ENCODE peak calls at places on chromosomes 3 and 15, in six cellular contexts. O, V, D, W, I and F are unnamed samples.

GRCh38 chr15:79962178-79962577 is 8.8 kb downstream of the BCL2A1 start:
- DNase-seq in O (no peak), V (peak; percentile 36), D (no peak), I (no peak), W (no peak), F (no peak)

GRCh38 chr3:25872200-25872877 is 82.4 kb downstream of the OXSM start:
- DNase-seq in O (no peak), I (no peak), W (no peak), D (no peak), V (no peak), F (no peak)

GRCh38 chr3:77370413-77370812 is 330.5 kb downstream of the ROBO2 start:
- DNase-seq in W (no peak), V (no peak), O (peak; percentile 69), I (no peak), D (peak; percentile 83), F (no peak)

GRCh38 chr3:128486692-128487537 is 6.1 kb downstream of the GATA2 start:
- DNase-seq in O (peak; percentile 62), W (peak; percentile 63), D (no peak), V (no peak), I (no peak), F (peak; percentile 75)

GRCh38 chr3:132220986-132221385 is 96.2 kb upstream of the ACP3 start:
- DNase-seq in V (no peak), D (no peak), O (no peak), W (no peak), I (no peak), F (no peak)

GRCh38 chr3:104604326-104605010 is 762.2 kb upstream of the ALCAM start:
- DNase-seq in W (peak; percentile 21), I (no peak), V (no peak), D (peak; percentile 59), O (no peak), F (no peak)

GRCh38 chr3:39150803-39151631 is 2.4 kb downstream of the CSRNP1 start:
- DNase-seq in W (peak; percentile 79), O (peak; percentile 97), D (peak; percentile 97), I (peak; percentile 85), V (peak; percentile 72), F (no peak)

GRCh38 chr15:71440479-71441071 is 325.3 kb downstream of the THSD4 start:
- DNase-seq in W (peak; percentile 50), I (no peak), O (no peak), D (peak; percentile 89), V (no peak), F (no peak)

GRCh38 chr15:76065267-76065666 is 5.5 kb downstream of the TMEM266 start:
- DNase-seq in I (no peak), D (no peak), W (peak; percentile 30), O (no peak), V (no peak), F (no peak)

GRCh38 chr15:71279757-71280141 is 164.5 kb downstream of the THSD4 start:
- DNase-seq in W (no peak), O (no peak), D (no peak), I (peak; percentile 63), V (peak; percentile 92), F (no peak)

GRCh38 chr15:41936155-41936554 is 36.2 kb downstream of the EHD4 start:
- DNase-seq in I (no peak), O (no peak), D (no peak), V (no peak), W (no peak), F (no peak)

GRCh38 chr15:75112278-75112847 is 89.0 kb downstream of the PPCDC start:
- DNase-seq in D (no peak), O (no peak), I (no peak), W (no peak), V (no peak), F (no peak)

GRCh38 chr15:78149805-78150751 is 916 bp downstream of the IDH3A start:
- DNase-seq in D (peak; percentile 11), W (no peak), I (no peak), O (no peak), V (no peak), F (no peak)

GRCh38 chr3:47001731-47002489 is 22.4 kb downstream of the NBEAL2 start:
- DNase-seq in I (no peak), W (no peak), V (no peak), D (no peak), O (peak; percentile 60), F (peak; percentile 59)

GRCh38 chr15:79967331-79968182 is 3.4 kb downstream of the BCL2A1 start:
- DNase-seq in D (no peak), O (no peak), W (no peak), I (no peak), V (peak; percentile 24), F (peak; percentile 41)

GRCh38 chr3:188133219-188133618 is 20.7 kb upstream of the LPP start:
- DNase-seq in D (peak; percentile 75), V (no peak), I (no peak), O (no peak), W (no peak), F (no peak)

GRCh38 chr3:87855626-87856025 is 203.2 kb downstream of the CGGBP1 start:
- DNase-seq in I (no peak), O (no peak), W (no peak), V (no peak), D (no peak), F (no peak)

GRCh38 chr3:106862067-106862466 is 515.2 kb upstream of the CCDC54 start:
- DNase-seq in V (no peak), O (no peak), W (no peak), D (peak; percentile 56), I (no peak), F (no peak)

GRCh38 chr3:170614214-170614966 is 28.5 kb upstream of the SLC7A14 start:
- DNase-seq in O (no peak), W (no peak), D (peak; percentile 89), V (no peak), I (peak; percentile 54), F (no peak)

GRCh38 chr3:51282931-51283330 is 102.2 kb upstream of the MANF start:
- DNase-seq in D (peak; percentile 8), W (no peak), V (no peak), I (no peak), O (no peak), F (no peak)

GRCh38 chr3:133124511-133124910 is 86.3 kb downstream of the TMEM108 start:
- DNase-seq in O (no peak), W (peak; percentile 37), V (no peak), I (no peak), D (no peak), F (no peak)

GRCh38 chr15:62444104-62445027 is 279.3 kb upstream of the C2CD4B start:
- DNase-seq in D (peak; percentile 94), V (no peak), W (no peak), I (no peak), O (no peak), F (no peak)

GRCh38 chr15:62440310-62440709 is 275.2 kb upstream of the C2CD4B start:
- DNase-seq in D (no peak), V (no peak), O (no peak), I (no peak), W (no peak), F (no peak)

GRCh38 chr15:62436235-62436634 is 271.1 kb upstream of the C2CD4B start:
- DNase-seq in D (no peak), I (no peak), O (no peak), W (no peak), V (no peak), F (no peak)

GRCh38 chr15:62439543-62440016 is 274.5 kb upstream of the C2CD4B start:
- DNase-seq in V (no peak), I (no peak), O (no peak), W (no peak), D (peak; percentile 94), F (no peak)

DNA sequence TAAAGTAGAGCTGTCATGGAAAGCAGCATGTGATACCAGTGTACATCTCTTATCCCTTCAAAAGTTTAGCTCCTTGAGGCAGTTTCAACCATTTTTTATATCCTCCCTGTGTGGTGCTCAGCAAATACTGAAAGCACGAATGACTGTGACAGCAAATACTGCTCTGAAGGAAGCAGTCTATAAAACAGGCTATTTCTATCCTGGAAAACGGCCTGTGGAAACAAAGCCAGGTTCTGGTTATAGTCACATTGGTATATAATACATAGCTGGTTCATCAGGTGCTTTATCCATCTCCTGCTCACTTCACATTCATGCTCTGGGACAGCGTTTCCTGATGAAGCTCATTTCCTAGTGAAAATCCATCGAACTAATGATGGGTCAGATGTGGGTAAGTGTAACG is 275.6 kb upstream of the C2CD4B start:
- DNase-seq in V (no peak), W (no peak), O (no peak), I (no peak), D (no peak), F (no peak)
- H3K4me3 ChIP-seq in V (no peak overlapping the region), W (no peak overlapping the region), O (no peak overlapping the region), I (no peak overlapping the region), D (no peak overlapping the region), F (no peak overlapping the region)

DNA sequence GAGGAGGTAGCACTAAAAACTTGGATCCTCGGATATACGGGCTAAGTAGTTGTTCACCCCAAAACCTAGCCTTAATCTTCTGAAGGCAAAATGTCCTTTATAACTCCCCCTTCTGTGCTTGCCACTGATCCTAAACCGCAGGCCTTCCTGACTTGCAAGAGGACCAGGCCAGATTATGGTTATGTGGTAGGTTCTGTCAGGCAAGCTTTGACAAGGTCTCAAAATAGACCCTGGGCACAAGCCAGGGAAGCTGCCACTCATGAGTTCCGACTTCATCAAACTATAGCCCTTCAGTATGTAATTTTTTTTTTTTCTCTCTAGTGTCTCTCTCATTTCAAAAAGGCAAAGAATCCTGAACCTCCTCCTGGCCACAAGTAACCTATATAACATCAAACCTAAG is 3.2 kb downstream of the LRRFIP2 start:
- DNase-seq in O (peak; percentile 74), W (peak; percentile 19), I (no peak), D (peak; percentile 21), V (no peak), F (no peak)
- H3K27ac ChIP-seq in O (peak overlapping the region; percentile 69), W (peak overlapping the region; percentile 54), I (no peak overlapping the region), D (peak overlapping the region; percentile 15), V (no peak overlapping the region), F (peak overlapping the region; percentile 5)

DNA sequence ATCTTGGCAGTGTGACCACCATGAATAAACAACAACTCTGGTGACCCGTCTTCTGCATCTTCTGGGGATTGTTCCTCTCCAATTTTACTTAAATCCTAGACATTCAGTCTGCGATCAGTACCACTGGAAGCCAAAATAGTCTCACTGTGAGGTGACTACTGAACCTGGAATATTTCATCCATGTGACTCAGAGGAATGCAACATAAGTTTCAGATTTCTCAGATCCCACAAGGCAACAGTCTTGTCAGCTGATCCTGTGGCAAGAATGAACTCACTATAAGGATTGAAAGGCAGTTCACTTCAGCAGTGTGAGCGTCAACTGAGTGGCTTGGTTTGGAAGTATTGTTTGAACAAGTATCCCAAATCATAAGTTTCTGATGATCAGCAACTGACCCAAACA is 13.2 kb downstream of the NSUN3 start:
- DNase-seq in I (no peak), D (no peak), O (no peak), W (no peak), V (no peak), F (no peak)
- H3K36me3 ChIP-seq in I (no peaks in the 10 kb centered on the region), D (no peaks in the 10 kb centered on the region), O (peaks cover 7% of the 10 kb centered on the region), W (no peaks in the 10 kb centered on the region), V (peaks cover 3% of the 10 kb centered on the region), F (no peaks in the 10 kb centered on the region)

DNA sequence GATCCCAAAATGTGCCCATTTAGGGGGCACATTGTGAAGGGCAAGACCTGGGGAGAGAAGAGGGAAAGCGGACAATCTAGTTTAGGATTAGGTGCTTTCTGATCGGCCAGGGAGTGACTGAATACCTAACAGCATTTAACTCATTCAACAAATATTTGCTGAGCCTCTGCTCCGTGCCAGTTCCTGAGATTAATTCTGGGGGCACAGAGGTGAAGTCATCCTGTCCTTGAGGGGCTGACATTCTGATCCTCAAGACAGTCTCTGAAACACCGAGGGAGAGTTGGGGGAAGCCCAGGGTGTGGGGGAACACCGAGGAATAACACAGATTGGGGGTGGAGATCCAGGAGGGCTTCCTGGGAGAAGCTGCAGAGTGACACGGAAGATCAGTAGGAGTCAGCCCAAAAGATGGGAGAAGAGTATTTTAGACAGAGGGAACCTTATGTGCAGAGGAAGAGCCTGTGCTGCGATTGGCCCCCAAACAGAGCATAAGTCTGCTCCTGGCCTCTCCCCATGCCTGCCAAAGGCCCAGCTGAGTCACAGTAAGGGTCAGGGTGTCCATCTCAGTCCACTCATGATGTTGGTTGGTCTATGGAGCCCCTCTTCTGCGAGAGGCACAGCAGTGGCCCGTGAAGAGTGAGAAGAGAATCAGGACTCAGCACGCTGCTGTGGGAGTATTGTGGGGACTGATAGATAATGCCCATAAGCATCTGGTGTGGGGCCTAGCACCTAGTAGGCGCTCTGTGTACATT is 60.2 kb downstream of the AMOTL2 start:
- DNase-seq in O (no peak), D (no peak), V (no peak), W (no peak), I (no peak), F (peak; percentile 43)
- H3K4me3 ChIP-seq in O (peak overlapping the region; percentile 53), D (peak overlapping the region; percentile 67), V (peak overlapping the region; percentile 51), W (peak overlapping the region; percentile 7), I (peak overlapping the region; percentile 59), F (peak overlapping the region; percentile 13)